ENCODE peak calls at places on chromosomes 1 and 21, in nine cellular contexts. O is GM23248; T is body of pancreas; X is CD8-positive, alpha-beta memory T cell; Q is heart right ventricle; S is DND-41; J is aorta; R is Peyer's patch; V is hepatocyte. Y is an unnamed sample.

GRCh38 chr1:243732627-243733026 is 117.4 kb downstream of the AKT3 start:
- DNase-seq in R (no peak), S (no peak), X (no peak), O (no peak), T (no peak), V (no peak), J (no peak), Q (no peak), Y (no peak)

GRCh38 chr1:15765495-15766194 is 7.0 kb downstream of the FBLIM1 start:
- DNase-seq in Q (no peak), V (peak; percentile 60), S (no peak), O (peak; percentile 92), X (no peak), R (no peak), T (no peak), J (no peak), Y (no peak)

GRCh38 chr1:79592707-79593106 is 586.2 kb upstream of the ADGRL4 start:
- DNase-seq in T (no peak), X (no peak), J (no peak), V (no peak), O (no peak), R (no peak), Q (no peak), S (no peak), Y (no peak)

GRCh38 chr1:65066379-65066765 is 81.6 kb upstream of the AK4 start:
- DNase-seq in O (no peak), X (no peak), R (no peak), V (no peak), J (no peak), Q (no peak), T (no peak), S (no peak), Y (no peak)

GRCh38 chr1:115114308-115114707 is 25.0 kb upstream of the TSPAN2 start:
- DNase-seq in J (peak; percentile 75), Q (peak; percentile 19), O (peak; percentile 59), S (no peak), X (no peak), T (peak; percentile 10), R (no peak), V (peak; percentile 35), Y (no peak)

GRCh38 chr1:44874155-44874554 is 31.1 kb upstream of the PTCH2 start:
- DNase-seq in T (no peak), O (no peak), J (no peak), Q (no peak), S (no peak), R (no peak), V (no peak), X (no peak), Y (no peak)

GRCh38 chr1:25755475-25756125 is 44.4 kb upstream of the SELENON start:
- DNase-seq in O (no peak), T (no peak), S (no peak), V (no peak), Q (no peak), X (no peak), J (no peak), R (no peak), Y (no peak)

GRCh38 chr1:207284209-207284892 is 37.1 kb upstream of the CD55 start:
- DNase-seq in J (no peak), R (no peak), Q (no peak), O (no peak), V (peak; percentile 17), X (no peak), T (no peak), S (no peak), Y (no peak)

GRCh38 chr21:42406201-42406601 is 2.5 kb downstream of the UBASH3A start:
- DNase-seq in S (peak; percentile 88), X (peak; percentile 75), V (no peak), O (no peak), T (no peak), J (peak; percentile 68), Q (no peak), R (no peak), Y (peak; percentile 59)

GRCh38 chr1:210855440-210855839 is 278.5 kb downstream of the KCNH1 start:
- DNase-seq in T (no peak), J (no peak), S (no peak), X (no peak), O (no peak), Q (no peak), R (no peak), V (peak; percentile 5), Y (no peak)

GRCh38 chr1:110039641-110040040 is 5.2 kb downstream of the STRIP1 start:
- DNase-seq in T (no peak), V (no peak), S (no peak), J (no peak), R (no peak), X (no peak), Q (no peak), O (no peak), Y (no peak)

GRCh38 chr1:110038271-110038670 is 3.8 kb downstream of the STRIP1 start:
- DNase-seq in X (no peak), J (no peak), R (no peak), V (no peak), Q (no peak), T (no peak), S (no peak), O (no peak), Y (no peak)

GRCh38 chr1:110035236-110035752 is 870 bp downstream of the STRIP1 start:
- DNase-seq in Q (no peak), T (no peak), R (no peak), J (no peak), S (no peak), V (peak; percentile 32), O (peak; percentile 79), X (no peak), Y (no peak)

GRCh38 chr1:110042981-110043380 is 8.6 kb downstream of the STRIP1 start:
- DNase-seq in V (no peak), R (no peak), J (no peak), S (no peak), Q (no peak), T (no peak), X (no peak), O (no peak), Y (no peak)

GRCh38 chr1:110040548-110040947 is 6.1 kb downstream of the STRIP1 start:
- DNase-seq in S (no peak), X (no peak), T (no peak), O (peak; percentile 22), R (no peak), V (no peak), Q (no peak), J (no peak), Y (no peak)
- H3K27me3 ChIP-seq in S (no peaks in the 10 kb centered on the region), X (no peaks in the 10 kb centered on the region), T (no peaks in the 10 kb centered on the region), O (no peaks in the 10 kb centered on the region), R (no peaks in the 10 kb centered on the region), V (no peaks in the 10 kb centered on the region), Q (no peaks in the 10 kb centered on the region), J (no peaks in the 10 kb centered on the region), Y (no peaks in the 10 kb centered on the region)

GRCh38 chr1:164780111-164780510 is 221.1 kb downstream of the PBX1 start:
- DNase-seq in O (peak; percentile 77), V (no peak), X (no peak), S (no peak), T (no peak), Q (no peak), R (no peak), J (no peak), Y (no peak)

GRCh38 chr1:164781980-164782379 is 223.0 kb downstream of the PBX1 start:
- DNase-seq in T (peak; percentile 35), Q (no peak), R (no peak), O (peak; percentile 31), V (no peak), X (no peak), J (no peak), S (no peak), Y (no peak)

GRCh38 chr1:164783778-164784555 is 225.0 kb downstream of the PBX1 start:
- DNase-seq in X (no peak), R (no peak), J (no peak), V (no peak), O (no peak), Q (peak; percentile 61), T (no peak), S (no peak), Y (no peak)

GRCh38 chr1:164779376-164779775 is 220.4 kb downstream of the PBX1 start:
- DNase-seq in Q (no peak), O (no peak), J (no peak), X (no peak), T (no peak), S (no peak), V (no peak), R (no peak), Y (no peak)

DNA sequence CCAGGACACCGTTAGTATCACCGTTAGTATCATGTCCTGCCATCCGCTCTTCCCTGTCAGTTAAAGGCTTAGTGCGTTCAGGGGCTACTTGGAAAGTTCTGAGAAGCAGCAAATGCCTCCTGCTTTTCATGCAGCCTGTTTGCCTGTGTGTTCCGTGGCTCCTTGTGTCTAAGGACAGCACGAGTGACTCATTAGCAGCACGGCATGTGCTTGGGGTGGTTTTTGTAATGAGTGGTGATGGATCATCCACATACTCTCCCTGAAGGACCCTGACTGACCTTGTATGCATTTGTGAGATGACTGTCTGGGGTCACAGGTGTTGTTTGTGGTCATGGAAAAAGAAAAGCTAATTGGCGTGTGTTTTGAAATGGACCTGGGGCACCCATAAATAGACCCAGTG is 221.9 kb downstream of the PBX1 start:
- DNase-seq in X (no peak), O (peak; percentile 97), V (peak; percentile 36), S (no peak), R (no peak), T (peak; percentile 55), Q (no peak), J (no peak), Y (no peak)
- H3K27ac ChIP-seq in X (no peak overlapping the region), O (peak overlapping the region; percentile 90), V (peak overlapping the region; percentile 42), S (no peak overlapping the region), R (peak overlapping the region; percentile 56), T (peak overlapping the region; percentile 13), Q (peak overlapping the region; percentile 59), J (no peak overlapping the region), Y (no peak overlapping the region)

GRCh38 chr1:43533615-43534014 is 2.9 kb downstream of the PTPRF start:
- DNase-seq in T (no peak), R (peak; percentile 42), J (peak; percentile 67), Q (no peak), V (no peak), O (no peak), S (no peak), X (no peak), Y (no peak)
- H3K4me1 ChIP-seq in T (peaks cover 82% of the 10 kb centered on the region), R (no peaks in the 10 kb centered on the region), J (no peaks in the 10 kb centered on the region), Q (peaks cover 15% of the 10 kb centered on the region), V (peaks cover 54% of the 10 kb centered on the region), O (peaks cover 4% of the 10 kb centered on the region), S (peaks cover 13% of the 10 kb centered on the region), X (peaks cover 16% of the 10 kb centered on the region), Y (no peaks in the 10 kb centered on the region)

DNA sequence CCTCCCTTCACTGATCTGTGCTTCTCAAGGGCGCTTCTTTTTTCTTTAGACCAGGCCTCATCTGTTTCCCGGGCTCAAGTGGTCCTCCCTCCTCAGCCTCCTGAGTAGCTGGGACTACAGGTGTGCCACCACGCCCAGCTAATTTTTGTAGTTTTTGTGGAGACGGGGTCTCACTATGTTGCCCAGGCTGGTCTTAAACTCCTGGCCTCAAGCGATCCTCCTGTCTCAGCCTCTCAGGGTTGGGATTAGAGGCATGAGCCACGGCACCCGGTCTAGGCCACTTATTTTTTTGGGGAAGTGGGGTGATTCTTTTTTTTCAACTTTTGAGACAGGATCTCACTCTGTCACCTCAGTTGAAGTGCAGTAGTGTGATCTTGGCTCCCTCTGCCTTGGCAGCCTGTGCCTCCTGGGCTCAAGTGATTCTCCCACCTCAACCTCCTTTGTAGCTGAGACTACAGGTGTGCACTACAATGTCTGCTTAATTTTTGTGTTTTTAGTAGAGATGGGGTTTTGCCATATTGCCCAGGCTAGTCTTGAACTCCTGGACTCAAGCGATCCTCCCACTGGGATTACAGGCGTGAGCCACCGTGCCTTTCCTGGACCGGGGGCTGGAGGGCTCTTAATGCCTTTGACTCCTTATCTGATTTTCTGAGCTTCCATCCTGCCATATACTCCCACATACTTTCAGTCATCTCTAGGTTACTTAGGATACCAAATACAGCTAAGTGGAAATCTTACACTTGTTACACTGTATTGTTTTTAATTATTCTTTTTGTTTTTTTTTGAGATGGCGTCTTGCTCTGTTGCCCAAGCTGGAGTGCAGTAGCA is 18.9 kb downstream of the MFAP2 start:
- DNase-seq in S (no peak), X (no peak), R (no peak), V (no peak), J (no peak), O (no peak), T (no peak), Q (no peak), Y (no peak)
- H3K27me3 ChIP-seq in S (no peaks in the 10 kb centered on the region), X (no peaks in the 10 kb centered on the region), R (no peaks in the 10 kb centered on the region), V (no peaks in the 10 kb centered on the region), J (no peaks in the 10 kb centered on the region), O (no peaks in the 10 kb centered on the region), T (no peaks in the 10 kb centered on the region), Q (no peaks in the 10 kb centered on the region), Y (no peaks in the 10 kb centered on the region)

Y was measured in naive thymus-derived CD4-positive, alpha-beta T cell.